ENCODE peak calls at places on chromosome 5, in five cellular contexts. Y, T, N, G and D are unnamed samples.

GRCh38 chr5:73892806-73893205 is 266.8 kb downstream of the ARHGEF28 start:
- DNase-seq in Y (no peak), T (no peak), N (no peak), G (peak), D (peak)

GRCh38 chr5:123950701-123951100 is 438.7 kb downstream of the CSNK1G3 start:
- DNase-seq in Y (no peak), T (no peak), N (no peak), G (no peak), D (no peak)

GRCh38 chr5:124628721-124629596 is 117.5 kb downstream of the ZNF608 start:
- DNase-seq in Y (no peak), T (no peak), N (no peak), G (peak), D (peak)

GRCh38 chr5:135569755-135570452 is 8.9 kb downstream of the CXCL14 start:
- DNase-seq in Y (peak), T (no peak), N (no peak), G (peak), D (peak)

GRCh38 chr5:10456583-10457562 is 15.2 kb downstream of the ROPN1L start:
- DNase-seq in Y (no peak), T (no peak), N (peak), G (peak), D (peak)

GRCh38 chr5:92332039-92332438 is 948.9 kb upstream of the ARRDC3 start:
- DNase-seq in Y (no peak), T (no peak), N (no peak), G (peak), D (peak)

GRCh38 chr5:171428849-171429542 is 9.5 kb downstream of the FGF18 start:
- DNase-seq in Y (no peak), T (no peak), N (no peak), G (no peak), D (no peak)

GRCh38 chr5:145924849-145925248 is 11.5 kb upstream of the SH3RF2 start:
- DNase-seq in Y (no peak), T (no peak), N (no peak), G (no peak), D (no peak)

GRCh38 chr5:94618029-94618492 is 343 bp downstream of the KIAA0825 start:
- DNase-seq in Y (peak), T (peak), N (no peak), G (peak), D (peak)

GRCh38 chr5:174692982-174693422 is 31.4 kb upstream of the MSX2 start:
- DNase-seq in Y (no peak), T (no peak), N (no peak), G (no peak), D (no peak)

GRCh38 chr5:173197375-173197891 is 37.6 kb downstream of the NKX2-5 start:
- DNase-seq in Y (no peak), T (no peak), N (no peak), G (no peak), D (no peak)

GRCh38 chr5:53364098-53364497 is 116.3 kb upstream of the FST start:
- DNase-seq in Y (no peak), T (no peak), N (no peak), G (no peak), D (peak)

GRCh38 chr5:94807985-94808384 is 189.5 kb downstream of the SLF1 start:
- DNase-seq in Y (no peak), T (no peak), N (no peak), G (no peak), D (no peak)

GRCh38 chr5:17365756-17366155 is 132.3 kb upstream of the TAF11L2 start:
- DNase-seq in Y (peak), T (no peak), N (peak), G (peak), D (no peak)

GRCh38 chr5:3103241-3103855 is 351.9 kb upstream of the IRX2 start:
- DNase-seq in Y (no peak), T (no peak), N (no peak), G (no peak), D (no peak)

GRCh38 chr5:97835128-97835527 is 652.1 kb upstream of the RIOK2 start:
- DNase-seq in Y (no peak), T (no peak), N (no peak), G (no peak), D (no peak)